ENCODE peak calls at places on chromosomes 12 and 14, in nine cellular contexts. D is hepatic stellate cell; V is activated gamma-delta T cell treated with anti-CD3 and anti-CD28 coated beads, Interleukin-2, amount 50 U/mL, for 16 hours; O is CD4-positive, CD25-positive, alpha-beta regulatory T cell; Q is AG20443; L is ecto neural progenitor cell; U is stimulated activated CD4-positive, alpha-beta T cell treated with anti-CD3 and anti-CD28 coated beads, Interleukin-12 subunit alpha, Interleukin-12 subunit beta, amount 100 ng/mL, for 48 hours; S is NCI-H524; P is mesendoderm. N is an unnamed sample.

GRCh38 chr12:108635201-108635996 is 1.7 kb upstream of the SELPLG start:
- DNase-seq in U (no peak), L (no peak), S (peak), O (peak), D (no peak), V (no peak), Q (no peak), P (peak), N (peak)

GRCh38 chr14:97638864-97639263 is 841.7 kb downstream of the VRK1 start:
- DNase-seq in V (no peak), L (no peak), U (no peak), O (peak), Q (no peak), D (no peak), P (no peak), S (no peak), N (no peak)

GRCh38 chr12:59619461-59620240 is 23.8 kb downstream of the SLC16A7 start:
- DNase-seq in P (no peak), D (no peak), S (no peak), U (no peak), O (peak), Q (no peak), V (no peak), L (no peak), N (no peak)

GRCh38 chr12:47362131-47362686 is 282.4 kb upstream of the AMIGO2 start:
- DNase-seq in L (no peak), Q (no peak), D (no peak), P (no peak), V (no peak), S (no peak), U (no peak), O (peak), N (no peak)

GRCh38 chr12:72141381-72141780 is 130.8 kb upstream of the TRHDE start:
- DNase-seq in O (peak), Q (no peak), S (peak), U (no peak), D (peak), P (peak), L (no peak), V (no peak), N (no peak)

GRCh38 chr14:99728231-99728920 is 44.3 kb downstream of the CYP46A1 start:
- DNase-seq in V (no peak), S (no peak), Q (no peak), P (no peak), L (peak), U (no peak), D (no peak), O (no peak), N (peak)

GRCh38 chr12:42862055-42862454 is 272.5 kb upstream of the PRICKLE1 start:
- DNase-seq in V (no peak), Q (no peak), P (peak), D (no peak), O (no peak), L (no peak), U (no peak), S (no peak), N (no peak)

GRCh38 chr12:75711276-75711675 is 199.9 kb upstream of the KRR1 start:
- DNase-seq in V (no peak), Q (no peak), O (no peak), S (no peak), L (no peak), P (no peak), D (no peak), U (no peak), N (no peak)

GRCh38 chr12:69070319-69071090 is 137.5 kb upstream of the CPM start:
- DNase-seq in D (peak), O (peak), S (peak), Q (peak), U (peak), P (peak), L (peak), V (peak), N (peak)

GRCh38 chr14:51157012-51157411 is 62.1 kb upstream of the TRIM9 start:
- DNase-seq in L (no peak), U (no peak), O (peak), V (no peak), Q (no peak), S (peak), P (peak), D (no peak), N (no peak)

GRCh38 chr12:16626991-16627390 is 21.0 kb upstream of the LMO3 start:
- DNase-seq in U (no peak), P (no peak), L (no peak), S (no peak), O (no peak), D (no peak), V (no peak), Q (no peak), N (no peak)

GRCh38 chr12:96635844-96636243 is 146.5 kb downstream of the CFAP54 start:
- DNase-seq in U (no peak), O (no peak), L (no peak), P (peak), D (no peak), V (no peak), S (no peak), Q (no peak), N (peak)

GRCh38 chr14:61280526-61281185 is 482 bp downstream of the TMEM30B start:
- DNase-seq in U (peak), L (peak), P (peak), V (peak), D (no peak), O (peak), S (peak), Q (peak), N (peak)

GRCh38 chr12:115630133-115630532 is 647.4 kb downstream of the MED13L start:
- DNase-seq in L (no peak), P (no peak), U (no peak), S (no peak), D (no peak), O (no peak), Q (no peak), V (no peak), N (peak)

GRCh38 chr12:88737838-88738472 is 157.7 kb upstream of the KITLG start:
- DNase-seq in L (no peak), O (no peak), V (no peak), S (no peak), U (no peak), Q (no peak), D (no peak), P (no peak), N (no peak)

GRCh38 chr12:92041742-92042141 is 103.9 kb downstream of the BTG1 start:
- DNase-seq in U (no peak), V (no peak), P (peak), L (no peak), D (no peak), S (no peak), O (peak), Q (no peak), N (peak)

GRCh38 chr14:72665259-72665658 is 228.6 kb downstream of the DPF3 start:
- DNase-seq in V (no peak), P (no peak), S (no peak), L (no peak), D (peak), Q (peak), U (no peak), O (no peak), N (no peak)

GRCh38 chr14:21106506-21107359 is 5.9 kb downstream of the TMEM253 start:
- DNase-seq in Q (peak), P (peak), V (peak), S (peak), O (peak), U (peak), L (peak), D (peak), N (peak)

GRCh38 chr12:75713434-75713833 is 202.0 kb upstream of the KRR1 start:
- DNase-seq in V (no peak), L (no peak), P (no peak), U (no peak), Q (no peak), O (no peak), D (no peak), S (no peak), N (no peak)

GRCh38 chr14:39372656-39373055 is 59.6 kb downstream of the FBXO33 start:
- DNase-seq in L (no peak), V (no peak), O (no peak), U (no peak), P (no peak), Q (peak), D (no peak), S (no peak), N (no peak)

GRCh38 chr12:69985656-69986055 is 160.6 kb downstream of the MYRFL start:
- DNase-seq in O (peak), P (peak), S (peak), V (no peak), L (no peak), Q (no peak), D (no peak), U (no peak), N (peak)

GRCh38 chr14:95011449-95012020 is 145.8 kb downstream of the DICER1 start:
- DNase-seq in P (no peak), D (no peak), Q (no peak), L (no peak), V (no peak), S (peak), U (no peak), O (no peak), N (no peak)

GRCh38 chr14:35374273-35374681 is 30.3 kb downstream of the NFKBIA start:
- DNase-seq in O (no peak), L (no peak), Q (peak), U (no peak), P (peak), S (no peak), D (peak), V (no peak), N (peak)

GRCh38 chr14:32826404-32827082 is 112.1 kb upstream of the NPAS3 start:
- DNase-seq in Q (no peak), D (no peak), V (no peak), S (peak), P (peak), L (no peak), U (no peak), O (no peak), N (peak)

GRCh38 chr12:52871291-52871961 is 22.6 kb upstream of the KRT78 start:
- DNase-seq in D (peak), Q (peak), S (no peak), O (no peak), L (no peak), U (no peak), P (peak), V (no peak), N (peak)

GRCh38 chr14:81440041-81440440 is 39.9 kb upstream of the STON2 start:
- DNase-seq in D (no peak), V (no peak), P (no peak), O (no peak), Q (no peak), S (no peak), U (no peak), L (no peak), N (no peak)

GRCh38 chr12:50062733-50063452 is 5.5 kb downstream of the ASIC1 start:
- DNase-seq in V (no peak), S (peak), P (no peak), D (no peak), O (no peak), U (no peak), L (no peak), Q (no peak), N (no peak)

GRCh38 chr12:128178971-128179370 is 88.0 kb upstream of the TMEM132C start:
- DNase-seq in S (no peak), D (no peak), U (no peak), L (peak), V (no peak), P (peak), O (no peak), Q (no peak), N (peak)

GRCh38 chr14:29584992-29585391 is 342.7 kb downstream of the PRKD1 start:
- DNase-seq in L (peak), Q (peak), D (peak), S (peak), P (peak), U (no peak), O (no peak), V (no peak), N (no peak)

GRCh38 chr14:71952381-71953363 is 20.4 kb downstream of the RGS6 start:
- DNase-seq in V (no peak), L (no peak), Q (no peak), O (no peak), U (no peak), P (no peak), S (no peak), D (no peak), N (no peak)

GRCh38 chr12:112001555-112001954 is 11.4 kb downstream of the TMEM116 start:
- DNase-seq in D (no peak), Q (no peak), U (no peak), V (no peak), O (no peak), L (no peak), S (no peak), P (no peak), N (no peak)

GRCh38 chr14:81529391-81529790 is 4.3 kb downstream of the SEL1L start:
- DNase-seq in U (no peak), P (no peak), S (no peak), D (no peak), O (no peak), V (no peak), L (no peak), Q (no peak), N (no peak)